ENCODE peak calls at places on chromosomes 12 and 14, in four cellular contexts. One of them, this sample, is unnamed.

GRCh38 chr14:82779301-82779700 is 1245.6 kb upstream of the SEL1L start:
- DNase-seq in A549: no peak
- DNase-seq in CD4-positive, alpha-beta T cell: no peak
- DNase-seq in lung: peak
- DNase-seq in this sample: no peak

GRCh38 chr12:131583085-131583712 is 127.7 kb upstream of the SFSWAP start:
- DNase-seq in A549: no peak
- DNase-seq in CD4-positive, alpha-beta T cell: no peak
- DNase-seq in lung: no peak
- DNase-seq in this sample: no peak

GRCh38 chr12:69497308-69498026 is 27.3 kb downstream of the FRS2 start:
- DNase-seq in lung: no peak
- DNase-seq in CD4-positive, alpha-beta T cell: no peak
- DNase-seq in A549: no peak
- DNase-seq in this sample: no peak

GRCh38 chr14:100015251-100015655 is 50.0 kb upstream of the EVL start:
- DNase-seq in lung: no peak
- DNase-seq in CD4-positive, alpha-beta T cell: no peak
- DNase-seq in A549: no peak
- DNase-seq in this sample: no peak

GRCh38 chr14:36069535-36069900 is 107.0 kb downstream of the PTCSC3 start:
- DNase-seq in A549: peak
- DNase-seq in lung: peak
- DNase-seq in CD4-positive, alpha-beta T cell: no peak
- DNase-seq in this sample: no peak

GRCh38 chr14:85463512-85463911 is 66.4 kb upstream of the FLRT2 start:
- DNase-seq in A549: no peak
- DNase-seq in lung: peak
- DNase-seq in CD4-positive, alpha-beta T cell: no peak
- DNase-seq in this sample: no peak

GRCh38 chr12:124928095-124928911 is 13.9 kb upstream of the UBC start:
- DNase-seq in A549: peak
- DNase-seq in CD4-positive, alpha-beta T cell: no peak
- DNase-seq in lung: peak
- DNase-seq in this sample: no peak

GRCh38 chr12:46264057-46264456 is 4.8 kb downstream of the SLC38A1 start:
- DNase-seq in lung: no peak
- DNase-seq in CD4-positive, alpha-beta T cell: no peak
- DNase-seq in A549: no peak
- DNase-seq in this sample: no peak

GRCh38 chr12:104455594-104456416 is 943 bp upstream of the CHST11 start:
- DNase-seq in CD4-positive, alpha-beta T cell: no peak
- DNase-seq in lung: no peak
- DNase-seq in A549: no peak
- DNase-seq in this sample: no peak
- H3K27ac ChIP-seq in CD4-positive, alpha-beta T cell: no peak
- H3K27ac ChIP-seq in lung: no peak
- H3K27ac ChIP-seq in A549: peak
- H3K27ac ChIP-seq in this sample: peak

GRCh38 chr12:1201886-1202285 is 210.9 kb downstream of the ERC1 start:
- DNase-seq in A549: no peak
- DNase-seq in lung: no peak
- DNase-seq in CD4-positive, alpha-beta T cell: no peak
- DNase-seq in this sample: no peak

GRCh38 chr12:1199700-1200099 is 208.7 kb downstream of the ERC1 start:
- DNase-seq in CD4-positive, alpha-beta T cell: no peak
- DNase-seq in lung: no peak
- DNase-seq in A549: no peak
- DNase-seq in this sample: no peak

GRCh38 chr12:1201030-1201429 is 210.0 kb downstream of the ERC1 start:
- DNase-seq in A549: no peak
- DNase-seq in lung: no peak
- DNase-seq in CD4-positive, alpha-beta T cell: no peak
- DNase-seq in this sample: no peak

GRCh38 chr12:1195513-1195912 is 204.5 kb downstream of the ERC1 start:
- DNase-seq in lung: no peak
- DNase-seq in A549: no peak
- DNase-seq in CD4-positive, alpha-beta T cell: no peak
- DNase-seq in this sample: no peak

DNA sequence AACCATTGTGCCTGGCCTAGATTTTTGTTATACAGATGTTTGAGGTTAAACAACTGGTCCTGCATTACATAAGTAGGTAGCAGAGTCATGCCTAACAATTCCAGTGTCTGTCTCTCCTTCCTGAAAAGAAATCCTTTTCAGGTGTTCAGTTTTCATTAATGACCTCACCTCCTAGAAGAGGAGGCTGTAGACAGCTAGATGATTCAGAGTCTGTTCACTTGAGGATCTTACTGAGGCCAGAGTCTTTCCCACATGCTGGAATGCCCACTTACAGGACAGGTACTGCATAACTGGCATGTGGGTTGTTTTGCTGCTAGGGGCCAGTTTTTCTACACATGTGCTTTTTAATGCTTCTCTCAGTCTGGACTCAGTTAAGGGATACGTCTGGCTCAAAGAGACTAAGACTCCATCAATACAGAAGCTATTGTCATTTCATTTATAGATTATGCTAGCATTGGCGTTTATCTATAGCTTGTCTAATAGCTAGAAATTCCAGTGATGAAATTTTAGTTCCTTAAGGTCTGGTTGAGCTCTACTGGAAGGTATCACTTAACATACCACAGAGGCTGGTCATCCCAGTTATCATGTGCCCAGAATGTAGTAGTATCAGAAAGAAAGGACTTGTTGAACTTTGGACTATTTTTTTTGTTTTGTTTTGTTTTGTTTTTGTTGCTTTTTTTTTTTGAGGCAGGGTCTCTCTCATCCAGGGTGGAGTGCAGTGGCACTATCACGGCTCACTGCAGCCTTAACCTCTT is 206.4 kb downstream of the ERC1 start:
- DNase-seq in lung: no peak
- DNase-seq in CD4-positive, alpha-beta T cell: no peak
- DNase-seq in A549: no peak
- DNase-seq in this sample: no peak
- H3K27ac ChIP-seq in lung: no peak
- H3K27ac ChIP-seq in CD4-positive, alpha-beta T cell: no peak
- H3K27ac ChIP-seq in A549: no peak
- H3K27ac ChIP-seq in this sample: no peak

GRCh38 chr12:114678718-114679117 is 5.3 kb downstream of the TBX3 start:
- DNase-seq in A549: no peak
- DNase-seq in lung: no peak
- DNase-seq in CD4-positive, alpha-beta T cell: no peak
- DNase-seq in this sample: no peak

GRCh38 chr12:114681149-114681849 is 2.7 kb downstream of the TBX3 start:
- DNase-seq in CD4-positive, alpha-beta T cell: no peak
- DNase-seq in A549: no peak
- DNase-seq in lung: no peak
- DNase-seq in this sample: no peak

GRCh38 chr12:114680498-114681148 is 3.4 kb downstream of the TBX3 start:
- DNase-seq in A549: no peak
- DNase-seq in lung: no peak
- DNase-seq in CD4-positive, alpha-beta T cell: no peak
- DNase-seq in this sample: no peak

GRCh38 chr12:114679452-114679875 is 4.5 kb downstream of the TBX3 start:
- DNase-seq in lung: no peak
- DNase-seq in A549: no peak
- DNase-seq in CD4-positive, alpha-beta T cell: no peak
- DNase-seq in this sample: no peak

DNA sequence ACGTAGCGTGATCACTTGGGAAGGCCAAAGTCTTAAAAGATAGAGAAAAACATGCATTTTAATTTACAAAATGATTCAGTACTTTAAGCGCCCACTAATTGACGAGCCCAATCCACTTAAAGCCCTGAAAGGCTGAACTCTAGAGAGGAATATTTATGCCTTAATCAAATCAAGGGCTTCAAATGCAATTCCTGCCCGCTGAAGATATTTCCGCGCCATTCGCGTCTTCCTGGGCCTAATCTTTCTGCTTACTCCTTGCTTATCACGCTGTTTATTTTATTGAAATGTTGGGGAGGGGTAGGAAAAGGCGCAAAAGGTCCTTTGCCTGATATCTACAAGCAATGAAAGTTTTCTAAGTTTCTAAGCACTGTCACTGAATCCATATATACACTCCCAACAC is 4.0 kb downstream of the TBX3 start:
- DNase-seq in lung: no peak
- DNase-seq in A549: no peak
- DNase-seq in CD4-positive, alpha-beta T cell: no peak
- DNase-seq in this sample: no peak
- H3K27ac ChIP-seq in lung: peak
- H3K27ac ChIP-seq in A549: no peak
- H3K27ac ChIP-seq in CD4-positive, alpha-beta T cell: no peak
- H3K27ac ChIP-seq in this sample: no peak

GRCh38 chr12:106311139-106311538 is 8.6 kb downstream of the TCP11L2 start:
- DNase-seq in lung: no peak
- DNase-seq in CD4-positive, alpha-beta T cell: no peak
- DNase-seq in A549: no peak
- DNase-seq in this sample: no peak

GRCh38 chr12:106310687-106311086 is 8.2 kb downstream of the TCP11L2 start:
- DNase-seq in A549: no peak
- DNase-seq in lung: no peak
- DNase-seq in CD4-positive, alpha-beta T cell: no peak
- DNase-seq in this sample: no peak

GRCh38 chr12:106309671-106310313 is 7.3 kb downstream of the TCP11L2 start:
- DNase-seq in CD4-positive, alpha-beta T cell: no peak
- DNase-seq in lung: no peak
- DNase-seq in A549: no peak
- DNase-seq in this sample: no peak

GRCh38 chr12:106317406-106318082 is 15.0 kb downstream of the TCP11L2 start:
- DNase-seq in lung: no peak
- DNase-seq in CD4-positive, alpha-beta T cell: no peak
- DNase-seq in A549: no peak
- DNase-seq in this sample: no peak

DNA sequence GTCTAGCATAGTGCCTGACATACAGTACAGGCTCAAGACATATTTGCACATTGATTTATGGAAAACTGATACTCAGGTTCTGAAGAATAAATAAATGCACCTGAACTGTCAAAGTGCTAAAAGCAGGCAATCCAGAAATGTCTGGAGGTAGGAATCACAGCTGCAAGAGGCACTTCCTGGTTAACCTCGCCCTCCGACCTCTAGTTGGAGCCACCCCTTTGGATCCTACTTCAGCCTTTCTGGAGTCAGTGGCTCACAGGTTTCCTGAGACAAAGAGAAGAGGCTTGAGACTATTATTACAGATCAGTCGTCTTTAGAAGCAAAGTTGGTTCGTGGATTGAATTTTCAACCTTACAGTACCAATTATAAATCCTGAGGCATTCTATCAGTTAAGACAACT is 13.0 kb downstream of the TCP11L2 start:
- DNase-seq in lung: no peak
- DNase-seq in A549: no peak
- DNase-seq in CD4-positive, alpha-beta T cell: no peak
- DNase-seq in this sample: no peak
- H3K27ac ChIP-seq in lung: no peak
- H3K27ac ChIP-seq in A549: no peak
- H3K27ac ChIP-seq in CD4-positive, alpha-beta T cell: no peak
- H3K27ac ChIP-seq in this sample: no peak

GRCh38 chr14:102610968-102611811 is 18.7 kb downstream of the RCOR1 start:
- DNase-seq in lung: no peak
- DNase-seq in CD4-positive, alpha-beta T cell: no peak
- DNase-seq in A549: no peak
- DNase-seq in this sample: no peak
- H3K27ac ChIP-seq in lung: no peak
- H3K27ac ChIP-seq in CD4-positive, alpha-beta T cell: no peak
- H3K27ac ChIP-seq in A549: no peak
- H3K27ac ChIP-seq in this sample: no peak